ENCODE peak calls at places on chromosome 14, in eight cellular contexts. A is fibroblast of mammary gland; H is KBM-7; B is activated naive CD8-positive, alpha-beta T cell treated with anti-CD3 and anti-CD28 coated beads, Interleukin-2, amount 10 ng/mL, durations not matched to agents 7 days and 5 days; S is cerebellar cortex; R is A549; L is uterus; P is iPS-NIHi11. Q is an unnamed sample.

GRCh38 chr14:50018236-50019210 is 97.8 kb downstream of the VCPKMT start:
- DNase-seq in L (peak), A (peak), B (no peak), R (peak), S (peak), P (no peak), H (no peak), Q (no peak)

GRCh38 chr14:33680873-33681272 is 270.0 kb downstream of the EGLN3 start:
- DNase-seq in H (no peak), P (no peak), R (no peak), B (no peak), L (no peak), S (no peak), A (no peak), Q (no peak)

GRCh38 chr14:31792726-31793125 is 231.5 kb downstream of the NUBPL start:
- DNase-seq in P (no peak), H (no peak), A (no peak), S (no peak), R (no peak), B (no peak), L (no peak), Q (no peak)

GRCh38 chr14:77290705-77291104 is 19.7 kb upstream of the NGB start:
- DNase-seq in L (no peak), S (no peak), P (peak), B (no peak), A (no peak), H (no peak), R (no peak), Q (no peak)

GRCh38 chr14:91249841-91250616 is 5.5 kb upstream of the GPR68 start:
- DNase-seq in R (peak), S (peak), B (peak), P (peak), L (no peak), A (no peak), H (peak), Q (peak)

GRCh38 chr14:77243853-77244252 is 27.2 kb downstream of the NGB start:
- DNase-seq in A (no peak), R (no peak), S (no peak), L (no peak), B (no peak), P (no peak), H (peak), Q (no peak)

GRCh38 chr14:54568821-54569591 is 2.1 kb downstream of the SAMD4A start:
- DNase-seq in L (peak), H (no peak), S (peak), B (no peak), A (peak), P (no peak), R (no peak), Q (no peak)

GRCh38 chr14:33359288-33359881 is 420.7 kb downstream of the NPAS3 start:
- DNase-seq in B (no peak), R (no peak), S (no peak), A (no peak), L (no peak), P (no peak), H (no peak), Q (no peak)

GRCh38 chr14:51774209-51774608 is 86.2 kb upstream of the GNG2 start:
- DNase-seq in P (no peak), H (no peak), L (no peak), B (peak), A (no peak), R (no peak), S (no peak), Q (no peak)

GRCh38 chr14:99529899-99530298 is 48.7 kb downstream of the CCNK start:
- DNase-seq in P (no peak), H (no peak), S (peak), L (no peak), B (no peak), R (no peak), A (no peak), Q (no peak)

GRCh38 chr14:22850944-22851790 is 14.8 kb downstream of the MMP14 start:
- DNase-seq in R (no peak), S (peak), A (peak), P (no peak), L (peak), B (peak), H (peak), Q (no peak)

GRCh38 chr14:65045011-65045410 is 57.3 kb downstream of the MAX start:
- DNase-seq in H (no peak), A (no peak), R (no peak), S (no peak), B (no peak), P (no peak), L (no peak), Q (no peak)

GRCh38 chr14:101763941-101764709 is 2.6 kb downstream of the PPP2R5C start:
- DNase-seq in S (no peak), P (no peak), H (no peak), B (no peak), A (no peak), L (no peak), R (no peak), Q (no peak)

Q was measured in immature natural killer cell.